ENCODE peak calls at places on chromosomes 11 and 22, in eight cellular contexts. H is cardiac fibroblast; V is small intestine; A is Peyer's patch; S is activated CD4-positive, alpha-beta T cell treated with anti-CD3 and anti-CD28 coated beads for 36 hours; O is AG04450; Q is left ventricle myocardium inferior; T is GM20000. D is an unnamed sample.

GRCh38 chr11:27212248-27212780 is 150.7 kb downstream of the CCDC34 start:
- DNase-seq in Q (no peak), S (no peak), T (no peak), H (no peak), A (no peak), V (no peak), O (no peak), D (no peak)

GRCh38 chr11:131474947-131475346 is 104.5 kb downstream of the NTM start:
- DNase-seq in H (no peak), V (no peak), T (no peak), S (no peak), A (no peak), Q (no peak), O (no peak), D (no peak)

GRCh38 chr11:33722579-33723234 is 13.5 kb downstream of the CD59 start:
- DNase-seq in A (no peak), O (no peak), T (peak), S (peak), V (no peak), H (no peak), Q (no peak), D (peak)

GRCh38 chr22:35435201-35435712 is 35.3 kb downstream of the MCM5 start:
- DNase-seq in S (no peak), T (no peak), V (no peak), A (no peak), O (no peak), Q (no peak), H (no peak), D (no peak)

GRCh38 chr11:95299078-95299611 is 68.1 kb upstream of the SESN3 start:
- DNase-seq in Q (no peak), O (no peak), V (no peak), A (no peak), T (no peak), H (no peak), S (peak), D (no peak)

GRCh38 chr11:64674774-64675173 is 48.2 kb downstream of the NRXN2 start:
- DNase-seq in O (no peak), H (no peak), T (peak), Q (no peak), V (no peak), S (no peak), A (no peak), D (no peak)

GRCh38 chr11:72239849-72240460 is 4.0 kb downstream of the PHOX2A start:
- DNase-seq in A (peak), O (no peak), Q (peak), V (peak), S (no peak), T (no peak), H (peak), D (peak)

GRCh38 chr11:12968101-12968500 is 41.0 kb upstream of the RASSF10 start:
- DNase-seq in Q (no peak), S (no peak), O (no peak), A (no peak), H (no peak), V (no peak), T (no peak), D (no peak)

GRCh38 chr11:112318193-112318592 is 57.5 kb upstream of the PLET1 start:
- DNase-seq in A (no peak), O (peak), H (peak), T (no peak), S (no peak), Q (no peak), V (no peak), D (peak)

GRCh38 chr11:16911658-16912057 is 102.6 kb downstream of the PLEKHA7 start:
- DNase-seq in V (no peak), Q (no peak), T (no peak), S (peak), A (no peak), O (no peak), H (no peak), D (no peak)

GRCh38 chr11:12318791-12319733 is 58.3 kb upstream of the PARVA start:
- DNase-seq in Q (no peak), S (no peak), O (peak), H (peak), V (peak), A (no peak), T (no peak), D (no peak)

GRCh38 chr22:27603111-27603822 is 198.3 kb downstream of the MN1 start:
- DNase-seq in A (no peak), O (no peak), V (no peak), Q (no peak), T (no peak), H (no peak), S (no peak), D (no peak)

GRCh38 chr11:64719406-64719805 is 3.6 kb downstream of the NRXN2 start:
- DNase-seq in Q (no peak), V (no peak), T (no peak), O (no peak), S (no peak), A (no peak), H (no peak), D (no peak)

GRCh38 chr11:93080146-93080759 is 110.8 kb downstream of the MTNR1B start:
- DNase-seq in V (no peak), A (no peak), O (no peak), H (no peak), S (no peak), T (no peak), Q (no peak), D (no peak)

GRCh38 chr11:119741369-119742262 is 12.6 kb upstream of the NECTIN1 start:
- DNase-seq in V (peak), H (peak), Q (peak), T (peak), S (peak), O (no peak), A (peak), D (peak)

GRCh38 chr22:35312198-35313059 is 12.7 kb downstream of the TOM1 start:
- DNase-seq in S (peak), T (no peak), H (peak), Q (no peak), O (no peak), V (peak), A (peak), D (peak)

GRCh38 chr11:1486054-1486825 is at the start of gene MOB2:
- DNase-seq in S (peak), H (peak), O (no peak), A (peak), V (peak), T (no peak), Q (peak), D (peak)

GRCh38 chr11:5226732-5227327 is at the start of gene HBB:
- DNase-seq in Q (no peak), S (no peak), H (no peak), O (no peak), V (peak), T (no peak), A (no peak), D (no peak)

GRCh38 chr11:68021167-68021787 is 9.2 kb upstream of the NDUFS8 start:
- DNase-seq in A (peak), H (peak), S (no peak), T (no peak), V (peak), Q (no peak), O (no peak), D (peak)

GRCh38 chr22:37930270-37930951 is 23.0 kb downstream of the C22orf23 start:
- DNase-seq in H (peak), S (peak), T (peak), V (peak), Q (no peak), O (no peak), A (no peak), D (peak)

GRCh38 chr11:44112083-44112865 is 16.8 kb downstream of the EXT2 start:
- DNase-seq in S (peak), A (no peak), H (peak), Q (peak), V (no peak), T (no peak), O (no peak), D (peak)

GRCh38 chr11:8233691-8234424 is 29.8 kb downstream of the LMO1 start:
- DNase-seq in S (no peak), H (peak), V (no peak), Q (no peak), O (no peak), T (no peak), A (peak), D (no peak)

GRCh38 chr11:35114901-35115687 is 23.9 kb upstream of the CD44 start:
- DNase-seq in H (no peak), O (no peak), V (no peak), T (no peak), Q (no peak), A (no peak), S (no peak), D (no peak)

GRCh38 chr22:20117656-20118571 is 888 bp upstream of the TRMT2A start:
- DNase-seq in T (peak), V (no peak), S (peak), Q (peak), A (no peak), O (no peak), H (peak), D (peak)

GRCh38 chr11:128904872-128905344 is 13.8 kb downstream of the KCNJ5 start:
- DNase-seq in H (no peak), V (no peak), T (peak), A (no peak), Q (peak), O (no peak), S (no peak), D (no peak)

GRCh38 chr11:3867209-3868071 is 12.0 kb downstream of the STIM1 start:
- DNase-seq in O (no peak), A (no peak), T (no peak), S (peak), V (peak), Q (peak), H (peak), D (peak)

GRCh38 chr11:112748713-112749481 is 212.3 kb upstream of the NCAM1 start:
- DNase-seq in V (no peak), Q (no peak), T (no peak), A (no peak), H (no peak), S (no peak), O (no peak), D (no peak)

GRCh38 chr22:45994516-45995404 is 17.8 kb upstream of the WNT7B start:
- DNase-seq in Q (peak), H (peak), S (peak), T (peak), O (no peak), V (peak), A (peak), D (peak)

GRCh38 chr11:76577199-76577920 is 93.2 kb downstream of the LRRC32 start:
- DNase-seq in V (peak), O (peak), S (no peak), T (no peak), H (peak), A (peak), Q (peak), D (peak)

GRCh38 chr11:114180301-114181055 is 115.7 kb upstream of the NNMT start:
- DNase-seq in O (no peak), T (no peak), Q (no peak), S (peak), H (no peak), V (peak), A (peak), D (peak)

GRCh38 chr11:56783448-56784041 is 35.0 kb upstream of the OR9G4 start:
- DNase-seq in V (peak), T (peak), O (peak), Q (no peak), H (peak), S (no peak), A (no peak), D (peak)

GRCh38 chr22:21816787-21817496 is 50.5 kb downstream of the MAPK1 start:
- DNase-seq in A (no peak), V (peak), O (peak), H (peak), T (peak), Q (no peak), S (peak), D (peak)

GRCh38 chr22:34055525-34056200 is 135.4 kb upstream of the LARGE1 start:
- DNase-seq in T (no peak), A (no peak), O (no peak), V (peak), S (peak), Q (no peak), H (no peak), D (no peak)

GRCh38 chr22:41770715-41771452 is 29.6 kb upstream of the CCDC134 start:
- DNase-seq in S (peak), V (no peak), H (no peak), O (no peak), Q (no peak), A (no peak), T (no peak), D (no peak)

GRCh38 chr11:65576867-65577755 is 1.3 kb downstream of the EHBP1L1 start:
- DNase-seq in V (peak), S (peak), A (peak), H (peak), T (no peak), O (no peak), Q (peak), D (peak)

D was measured in dermis blood vessel endothelial cell.